ENCODE peak calls at places on chromosomes 6 and 20, in ten cellular contexts. One of them, this sample, is unnamed. For H3K27me3, the result is how much of the 10 kb centered on the place peaks cover.

GRCh38 chr6:44660561-44661220 is 273.2 kb downstream of the CDC5L start:
- DNase-seq in K562: no peak
- DNase-seq in transverse colon: no peak
- DNase-seq in upper lobe of left lung: no peak
- DNase-seq in stomach: no peak
- DNase-seq in IMR-90: no peak
- DNase-seq in Peyer's patch: no peak
- DNase-seq in H1: no peak
- DNase-seq in ovary: no peak
- DNase-seq in heart left ventricle: no peak
- DNase-seq in this sample: no peak

GRCh38 chr6:37547564-37548061 is 47.9 kb upstream of the CCDC167 start:
- DNase-seq in K562: no peak
- DNase-seq in transverse colon: no peak
- DNase-seq in upper lobe of left lung: no peak
- DNase-seq in stomach: no peak
- DNase-seq in IMR-90: peak
- DNase-seq in Peyer's patch: peak
- DNase-seq in H1: no peak
- DNase-seq in ovary: no peak
- DNase-seq in heart left ventricle: peak
- DNase-seq in this sample: no peak

GRCh38 chr6:137304020-137304780 is 85.0 kb upstream of the IFNGR1 start:
- DNase-seq in K562: no peak
- DNase-seq in transverse colon: no peak
- DNase-seq in upper lobe of left lung: no peak
- DNase-seq in stomach: no peak
- DNase-seq in IMR-90: no peak
- DNase-seq in Peyer's patch: no peak
- DNase-seq in H1: no peak
- DNase-seq in ovary: no peak
- DNase-seq in heart left ventricle: no peak
- DNase-seq in this sample: no peak

GRCh38 chr6:4381379-4381778 is 246.0 kb upstream of the ECI2 start:
- DNase-seq in K562: no peak
- DNase-seq in transverse colon: no peak
- DNase-seq in upper lobe of left lung: no peak
- DNase-seq in stomach: no peak
- DNase-seq in IMR-90: peak
- DNase-seq in Peyer's patch: no peak
- DNase-seq in H1: no peak
- DNase-seq in ovary: no peak
- DNase-seq in heart left ventricle: no peak
- DNase-seq in this sample: no peak

GRCh38 chr6:39899540-39900295 is 34.5 kb downstream of the MOCS1 start:
- DNase-seq in K562: no peak
- DNase-seq in transverse colon: no peak
- DNase-seq in upper lobe of left lung: no peak
- DNase-seq in stomach: no peak
- DNase-seq in IMR-90: peak
- DNase-seq in Peyer's patch: peak
- DNase-seq in H1: no peak
- DNase-seq in ovary: no peak
- DNase-seq in heart left ventricle: no peak
- DNase-seq in this sample: no peak

GRCh38 chr20:58075980-58076749 is 152.3 kb downstream of the ANKRD60 start:
- DNase-seq in K562: no peak
- DNase-seq in transverse colon: no peak
- DNase-seq in upper lobe of left lung: peak
- DNase-seq in stomach: no peak
- DNase-seq in IMR-90: no peak
- DNase-seq in Peyer's patch: peak
- DNase-seq in H1: peak
- DNase-seq in ovary: no peak
- DNase-seq in heart left ventricle: no peak
- DNase-seq in this sample: no peak

GRCh38 chr20:19785173-19785799 is 27.2 kb downstream of the RIN2 start:
- DNase-seq in K562: no peak
- DNase-seq in transverse colon: no peak
- DNase-seq in upper lobe of left lung: no peak
- DNase-seq in stomach: no peak
- DNase-seq in IMR-90: peak
- DNase-seq in Peyer's patch: no peak
- DNase-seq in H1: no peak
- DNase-seq in ovary: no peak
- DNase-seq in heart left ventricle: no peak
- DNase-seq in this sample: no peak

GRCh38 chr6:126553856-126554255 is 213.9 kb downstream of the CENPW start:
- DNase-seq in K562: no peak
- DNase-seq in transverse colon: no peak
- DNase-seq in upper lobe of left lung: no peak
- DNase-seq in stomach: no peak
- DNase-seq in IMR-90: no peak
- DNase-seq in Peyer's patch: no peak
- DNase-seq in H1: no peak
- DNase-seq in ovary: no peak
- DNase-seq in heart left ventricle: no peak
- DNase-seq in this sample: no peak

GRCh38 chr20:37207176-37207575 is 27.8 kb upstream of the MROH8 start:
- DNase-seq in K562: no peak
- DNase-seq in transverse colon: no peak
- DNase-seq in upper lobe of left lung: no peak
- DNase-seq in stomach: no peak
- DNase-seq in IMR-90: no peak
- DNase-seq in Peyer's patch: no peak
- DNase-seq in H1: no peak
- DNase-seq in ovary: peak
- DNase-seq in heart left ventricle: no peak
- DNase-seq in this sample: no peak

GRCh38 chr20:45193331-45193730 is 13.5 kb upstream of the SEMG1 start:
- DNase-seq in K562: no peak
- DNase-seq in transverse colon: no peak
- DNase-seq in upper lobe of left lung: no peak
- DNase-seq in stomach: no peak
- DNase-seq in IMR-90: no peak
- DNase-seq in Peyer's patch: no peak
- DNase-seq in H1: no peak
- DNase-seq in ovary: no peak
- DNase-seq in heart left ventricle: no peak
- DNase-seq in this sample: no peak

GRCh38 chr20:46751856-46752255 is 42.4 kb downstream of the SLC2A10 start:
- DNase-seq in K562: peak
- DNase-seq in transverse colon: no peak
- DNase-seq in upper lobe of left lung: no peak
- DNase-seq in stomach: no peak
- DNase-seq in IMR-90: no peak
- DNase-seq in Peyer's patch: no peak
- DNase-seq in H1: no peak
- DNase-seq in ovary: no peak
- DNase-seq in heart left ventricle: no peak
- DNase-seq in this sample: no peak

GRCh38 chr20:36745234-36745926 is 510 bp downstream of the NDRG3 start:
- DNase-seq in K562: no peak
- DNase-seq in transverse colon: peak
- DNase-seq in upper lobe of left lung: peak
- DNase-seq in stomach: peak
- DNase-seq in IMR-90: no peak
- DNase-seq in Peyer's patch: no peak
- DNase-seq in H1: no peak
- DNase-seq in ovary: no peak
- DNase-seq in heart left ventricle: no peak
- DNase-seq in this sample: no peak

GRCh38 chr20:37703338-37703660 is 9.5 kb downstream of the CTNNBL1 start:
- DNase-seq in K562: no peak
- DNase-seq in transverse colon: no peak
- DNase-seq in upper lobe of left lung: no peak
- DNase-seq in stomach: no peak
- DNase-seq in IMR-90: no peak
- DNase-seq in Peyer's patch: no peak
- DNase-seq in H1: no peak
- DNase-seq in ovary: no peak
- DNase-seq in heart left ventricle: no peak
- DNase-seq in this sample: no peak

DNA sequence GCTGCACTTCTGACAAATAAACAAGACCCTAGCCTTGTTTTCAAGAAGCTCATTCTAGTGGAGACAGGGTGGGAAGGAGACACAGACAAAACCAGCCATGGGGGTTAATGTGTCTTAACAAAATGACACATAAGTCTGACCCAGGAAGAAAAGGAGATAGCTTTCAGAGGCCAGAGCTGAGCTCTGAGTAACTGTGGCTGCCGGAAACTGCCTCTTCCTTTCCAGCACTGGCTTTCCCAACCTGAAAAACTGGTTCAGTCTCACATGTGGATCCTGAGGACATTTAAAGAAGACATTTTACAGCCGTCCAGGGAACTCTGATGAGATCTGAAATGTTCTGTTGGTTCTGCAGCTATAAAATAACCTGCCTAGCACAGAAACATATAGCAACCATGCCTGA is 83.4 kb upstream of the PAX1 start:
- DNase-seq in K562: no peak
- DNase-seq in transverse colon: no peak
- DNase-seq in upper lobe of left lung: no peak
- DNase-seq in stomach: no peak
- DNase-seq in IMR-90: no peak
- DNase-seq in Peyer's patch: no peak
- DNase-seq in H1: no peak
- DNase-seq in ovary: no peak
- DNase-seq in heart left ventricle: no peak
- DNase-seq in this sample: peak
- H3K27me3 ChIP-seq in K562: under half
- H3K27me3 ChIP-seq in transverse colon: under half
- H3K27me3 ChIP-seq in upper lobe of left lung: under half
- H3K27me3 ChIP-seq in stomach: under half
- H3K27me3 ChIP-seq in IMR-90: under half
- H3K27me3 ChIP-seq in Peyer's patch: under half
- H3K27me3 ChIP-seq in H1: under half
- H3K27me3 ChIP-seq in ovary: under half
- H3K27me3 ChIP-seq in heart left ventricle: under half
- H3K27me3 ChIP-seq in this sample: under half

GRCh38 chr6:20402181-20403079 is 751 bp downstream of the E2F3 start:
- DNase-seq in K562: peak
- DNase-seq in transverse colon: peak
- DNase-seq in upper lobe of left lung: peak
- DNase-seq in stomach: peak
- DNase-seq in IMR-90: no peak
- DNase-seq in Peyer's patch: peak
- DNase-seq in H1: peak
- DNase-seq in ovary: peak
- DNase-seq in heart left ventricle: peak
- DNase-seq in this sample: no peak
- H3K27ac ChIP-seq in K562: peak
- H3K27ac ChIP-seq in transverse colon: peak
- H3K27ac ChIP-seq in upper lobe of left lung: peak
- H3K27ac ChIP-seq in stomach: peak
- H3K27ac ChIP-seq in IMR-90: peak
- H3K27ac ChIP-seq in Peyer's patch: peak
- H3K27ac ChIP-seq in H1: peak
- H3K27ac ChIP-seq in ovary: peak
- H3K27ac ChIP-seq in heart left ventricle: peak
- H3K27ac ChIP-seq in this sample: peak

GRCh38 chr6:42877695-42878094 is 1.7 kb upstream of the RPL7L1 start:
- DNase-seq in K562: no peak
- DNase-seq in transverse colon: no peak
- DNase-seq in upper lobe of left lung: no peak
- DNase-seq in stomach: no peak
- DNase-seq in IMR-90: no peak
- DNase-seq in Peyer's patch: peak
- DNase-seq in H1: no peak
- DNase-seq in ovary: no peak
- DNase-seq in heart left ventricle: no peak
- DNase-seq in this sample: no peak

GRCh38 chr6:42879372-42880239 is at the start of gene RPL7L1:
- DNase-seq in K562: peak
- DNase-seq in transverse colon: peak
- DNase-seq in upper lobe of left lung: peak
- DNase-seq in stomach: peak
- DNase-seq in IMR-90: peak
- DNase-seq in Peyer's patch: peak
- DNase-seq in H1: peak
- DNase-seq in ovary: peak
- DNase-seq in heart left ventricle: peak
- DNase-seq in this sample: peak
- TF ChIP-seq POLR2A in K562: peak
- TF ChIP-seq POLR2A in transverse colon: peak
- TF ChIP-seq POLR2A in upper lobe of left lung: peak
- TF ChIP-seq POLR2A in stomach: no peak
- TF ChIP-seq POLR2A in IMR-90: peak
- TF ChIP-seq POLR2A in Peyer's patch: no peak
- TF ChIP-seq POLR2A in H1: peak
- TF ChIP-seq POLR2A in ovary: peak
- TF ChIP-seq POLR2A in heart left ventricle: no peak
- TF ChIP-seq POLR2A in this sample: peak

GRCh38 chr6:7528565-7528964 is 12.9 kb upstream of the DSP start:
- DNase-seq in K562: no peak
- DNase-seq in transverse colon: no peak
- DNase-seq in upper lobe of left lung: no peak
- DNase-seq in stomach: no peak
- DNase-seq in IMR-90: peak
- DNase-seq in Peyer's patch: no peak
- DNase-seq in H1: no peak
- DNase-seq in ovary: no peak
- DNase-seq in heart left ventricle: no peak
- DNase-seq in this sample: no peak

GRCh38 chr6:7532232-7532631 is 9.2 kb upstream of the DSP start:
- DNase-seq in K562: no peak
- DNase-seq in transverse colon: peak
- DNase-seq in upper lobe of left lung: peak
- DNase-seq in stomach: peak
- DNase-seq in IMR-90: no peak
- DNase-seq in Peyer's patch: peak
- DNase-seq in H1: no peak
- DNase-seq in ovary: no peak
- DNase-seq in heart left ventricle: no peak
- DNase-seq in this sample: peak

GRCh38 chr6:7532821-7533220 is 8.7 kb upstream of the DSP start:
- DNase-seq in K562: no peak
- DNase-seq in transverse colon: peak
- DNase-seq in upper lobe of left lung: no peak
- DNase-seq in stomach: no peak
- DNase-seq in IMR-90: no peak
- DNase-seq in Peyer's patch: no peak
- DNase-seq in H1: no peak
- DNase-seq in ovary: no peak
- DNase-seq in heart left ventricle: no peak
- DNase-seq in this sample: no peak

GRCh38 chr6:7526755-7527154 is 14.7 kb upstream of the DSP start:
- DNase-seq in K562: no peak
- DNase-seq in transverse colon: no peak
- DNase-seq in upper lobe of left lung: no peak
- DNase-seq in stomach: no peak
- DNase-seq in IMR-90: no peak
- DNase-seq in Peyer's patch: no peak
- DNase-seq in H1: peak
- DNase-seq in ovary: no peak
- DNase-seq in heart left ventricle: no peak
- DNase-seq in this sample: no peak

DNA sequence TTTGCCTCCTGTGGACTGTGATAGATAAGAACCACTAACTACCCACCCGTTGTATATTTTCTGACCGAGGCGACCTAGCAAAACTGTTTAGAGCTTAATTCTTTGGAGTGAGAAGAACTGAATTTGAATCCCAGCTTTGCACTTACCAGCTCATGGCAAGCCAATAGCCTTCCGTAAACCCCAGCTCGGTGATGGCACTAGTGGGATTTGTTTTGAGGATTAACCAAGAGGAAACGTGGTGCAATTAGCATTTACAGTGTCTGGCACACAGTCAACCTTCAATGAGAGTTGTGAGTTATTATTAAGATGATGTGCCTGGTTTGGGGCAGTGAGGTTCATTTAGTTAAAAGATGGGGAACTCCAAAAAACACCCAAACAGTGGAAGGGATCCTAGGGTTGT is 12.3 kb upstream of the DSP start:
- DNase-seq in K562: no peak
- DNase-seq in transverse colon: no peak
- DNase-seq in upper lobe of left lung: no peak
- DNase-seq in stomach: no peak
- DNase-seq in IMR-90: no peak
- DNase-seq in Peyer's patch: no peak
- DNase-seq in H1: no peak
- DNase-seq in ovary: no peak
- DNase-seq in heart left ventricle: no peak
- DNase-seq in this sample: no peak
- H3K27me3 ChIP-seq in K562: under half
- H3K27me3 ChIP-seq in transverse colon: under half
- H3K27me3 ChIP-seq in upper lobe of left lung: under half
- H3K27me3 ChIP-seq in stomach: under half
- H3K27me3 ChIP-seq in IMR-90: under half
- H3K27me3 ChIP-seq in Peyer's patch: under half
- H3K27me3 ChIP-seq in H1: under half
- H3K27me3 ChIP-seq in ovary: under half
- H3K27me3 ChIP-seq in heart left ventricle: under half
- H3K27me3 ChIP-seq in this sample: under half

This sample was measured in breast epithelium.